ENCODE peak calls at places on chromosomes 13 and 19, in nine cellular contexts. S is cardiac muscle cell; B is NCI-H1694; Y is caudate nucleus; P is esophagus squamous epithelium; L is kidney glomerular epithelial cell; E is pons; G is EL; D is activated CD4-positive, alpha-beta memory T cell treated with anti-CD3 and anti-CD28 coated beads, Interleukin-2, amount 10 ng/mL, durations not matched to agents 7 days and 5 days. C is an unnamed sample.

GRCh38 chr19:48480151-48480475 is 10.9 kb downstream of the CYTH2 start:
- DNase-seq in Y (no peak), S (peak; percentile 46), L (no peak), E (no peak), D (no peak), B (no peak), G (no peak), P (no peak), C (peak; percentile 91)

GRCh38 chr19:39446365-39447084 is 1.1 kb downstream of the SUPT5H start:
- DNase-seq in D (no peak), L (no peak), E (no peak), B (no peak), S (no peak), P (no peak), Y (no peak), G (no peak), C (no peak)

GRCh38 chr13:50797081-50797480 is 46.4 kb downstream of the DLEU7 start:
- DNase-seq in B (no peak), D (no peak), Y (no peak), P (no peak), G (no peak), S (peak; percentile 31), E (no peak), L (no peak), C (no peak)

GRCh38 chr19:54462072-54462712 is 1.4 kb downstream of the LENG9 start:
- DNase-seq in G (peak; percentile 7), E (no peak), B (no peak), P (no peak), Y (no peak), D (no peak), L (no peak), S (no peak), C (no peak)

GRCh38 chr19:35120898-35121297 is 5.3 kb downstream of the FXYD3 start:
- DNase-seq in Y (no peak), P (no peak), B (no peak), E (no peak), G (no peak), D (no peak), S (no peak), L (no peak), C (no peak)

GRCh38 chr19:55275851-55276719 is 3.8 kb downstream of the HSPBP1 start:
- DNase-seq in L (no peak), P (no peak), E (no peak), S (no peak), Y (no peak), B (no peak), D (peak; percentile 49), G (no peak), C (no peak)

GRCh38 chr19:47363758-47364529 is 14.8 kb downstream of the DHX34 start:
- DNase-seq in S (peak; percentile 43), P (no peak), Y (no peak), B (no peak), G (peak; percentile 35), E (no peak), L (no peak), D (no peak), C (peak; percentile 58)

GRCh38 chr13:78185700-78186099 is 267.1 kb upstream of the EDNRB start:
- DNase-seq in L (no peak), E (no peak), G (no peak), Y (no peak), D (no peak), S (no peak), P (no peak), B (no peak), C (no peak)

GRCh38 chr19:54882758-54883157 is 8.7 kb downstream of the FCAR start:
- DNase-seq in E (peak; percentile 16), Y (no peak), D (peak; percentile 21), L (no peak), B (no peak), S (no peak), P (no peak), G (no peak), C (no peak)

GRCh38 chr13:106205871-106206270 is 329.6 kb downstream of the EFNB2 start:
- DNase-seq in Y (no peak), L (no peak), S (no peak), G (no peak), P (no peak), D (no peak), B (no peak), E (no peak), C (peak; percentile 19)

GRCh38 chr13:99160415-99160814 is 40.2 kb upstream of the UBAC2 start:
- DNase-seq in Y (no peak), S (no peak), G (no peak), E (no peak), P (no peak), L (no peak), D (no peak), B (no peak), C (no peak)

C was measured in GM23338.